ENCODE peak calls at places on chromosomes 2 and 18, in seven cellular contexts. A is A172; B is AML-193; R is Right ventricle myocardium inferior; P is stimulated activated CD4-positive, alpha-beta T cell treated with anti-CD3 and anti-CD28 coated beads, Interleukin-2, amount 100 ng/mL, for 48 hours; N is occipital lobe; Z is AG09319. L is an unnamed sample.

GRCh38 chr2:72894466-72894865 is 7.3 kb downstream of the SPR start:
- DNase-seq in A (no peak), B (no peak), R (no peak), P (no peak), N (no peak), Z (no peak), L (no peak)

GRCh38 chr2:192140236-192140839 is 54.4 kb downstream of the TMEFF2 start:
- DNase-seq in A (no peak), B (no peak), R (no peak), P (no peak), N (no peak), Z (no peak), L (no peak)

GRCh38 chr2:28465148-28465885 is 30.5 kb upstream of the PLB1 start:
- DNase-seq in A (no peak), B (no peak), R (no peak), P (no peak), N (no peak), Z (no peak), L (no peak)

GRCh38 chr18:63879684-63880083 is 7.8 kb upstream of the SERPINB2 start:
- DNase-seq in A (peak), B (no peak), R (no peak), P (no peak), N (no peak), Z (no peak), L (no peak)

GRCh38 chr18:44681039-44681595 is 429 bp downstream of the SETBP1 start:
- DNase-seq in A (no peak), B (no peak), R (no peak), P (no peak), N (no peak), Z (no peak), L (no peak)

GRCh38 chr2:159072795-159073194 is 104.4 kb downstream of the TANC1 start:
- DNase-seq in A (peak), B (no peak), R (no peak), P (no peak), N (no peak), Z (no peak), L (no peak)

GRCh38 chr2:68487773-68488355 is 20.5 kb downstream of the APLF start:
- DNase-seq in A (peak), B (peak), R (no peak), P (no peak), N (no peak), Z (no peak), L (no peak)

GRCh38 chr2:159307942-159308341 is 21.4 kb upstream of the WDSUB1 start:
- DNase-seq in A (no peak), B (no peak), R (no peak), P (no peak), N (no peak), Z (no peak), L (no peak)

GRCh38 chr18:52343138-52343537 is 3.1 kb downstream of the DCC start:
- DNase-seq in A (no peak), B (no peak), R (no peak), P (no peak), N (no peak), Z (no peak), L (no peak)

GRCh38 chr2:70714141-70714905 is 53.7 kb downstream of the ADD2 start:
- DNase-seq in A (no peak), B (no peak), R (no peak), P (no peak), N (no peak), Z (no peak), L (no peak)

GRCh38 chr2:62956646-62957045 is 94.0 kb upstream of the OTX1 start:
- DNase-seq in A (no peak), B (no peak), R (no peak), P (no peak), N (no peak), Z (no peak), L (no peak)

GRCh38 chr2:159971365-159972122 is 90.9 kb downstream of the PLA2R1 start:
- DNase-seq in A (no peak), B (peak), R (no peak), P (no peak), N (no peak), Z (no peak), L (no peak)

GRCh38 chr2:102841107-102841840 is 79.4 kb downstream of the TMEM182 start:
- DNase-seq in A (peak), B (peak), R (peak), P (peak), N (peak), Z (no peak), L (peak)

GRCh38 chr18:66966171-66966570 is 362.3 kb upstream of the CDH19 start:
- DNase-seq in A (no peak), B (no peak), R (no peak), P (no peak), N (no peak), Z (no peak), L (no peak)

GRCh38 chr2:120108049-120108448 is 95.2 kb downstream of the EPB41L5 start:
- DNase-seq in A (peak), B (no peak), R (no peak), P (no peak), N (no peak), Z (peak), L (no peak)

GRCh38 chr18:34870916-34871315 is 160.8 kb downstream of the DTNA start:
- DNase-seq in A (no peak), B (no peak), R (no peak), P (no peak), N (no peak), Z (no peak), L (no peak)